ENCODE peak calls at places on chromosomes 13 and 19, in six cellular contexts. C, O, B, Y, M and V are unnamed samples.

GRCh38 chr13:98778749-98779148 is 26.3 kb upstream of the SLC15A1 start:
- DNase-seq in C (no peak), O (no peak), B (no peak), Y (no peak), M (no peak), V (no peak)

GRCh38 chr13:81639984-81640582 is 1299.2 kb upstream of the SPRY2 start:
- DNase-seq in C (peak), O (peak), B (peak), Y (no peak), M (no peak), V (peak)

GRCh38 chr13:111663505-111663904 is 343.1 kb downstream of the TEX29 start:
- DNase-seq in C (no peak), O (no peak), B (no peak), Y (no peak), M (no peak), V (no peak)

GRCh38 chr13:79405831-79406596 is at the start of gene RBM26:
- DNase-seq in C (peak), O (peak), B (peak), Y (peak), M (peak), V (peak)

GRCh38 chr13:110640591-110641029 is 25.3 kb downstream of the NAXD start:
- DNase-seq in C (no peak), O (no peak), B (no peak), Y (no peak), M (no peak), V (peak)

GRCh38 chr19:2982983-2983350 is 5.6 kb downstream of the TLE6 start:
- DNase-seq in C (no peak), O (no peak), B (no peak), Y (no peak), M (no peak), V (peak)

GRCh38 chr13:41966671-41967070 is 5.8 kb upstream of the VWA8 start:
- DNase-seq in C (no peak), O (no peak), B (no peak), Y (no peak), M (no peak), V (no peak)

GRCh38 chr13:73278186-73278585 is 219.4 kb downstream of the KLF5 start:
- DNase-seq in C (no peak), O (no peak), B (no peak), Y (no peak), M (no peak), V (no peak)

GRCh38 chr13:27131202-27131623 is 40.4 kb downstream of the USP12 start:
- DNase-seq in C (no peak), O (peak), B (no peak), Y (peak), M (no peak), V (no peak)

GRCh38 chr13:64675256-64675892 is 2554.8 kb downstream of the PCDH9 start:
- DNase-seq in C (peak), O (no peak), B (no peak), Y (no peak), M (no peak), V (no peak)

GRCh38 chr19:46821512-46822359 is 28.9 kb downstream of the AP2S1 start:
- DNase-seq in C (no peak), O (no peak), B (peak), Y (no peak), M (no peak), V (no peak)

GRCh38 chr19:43777163-43777700 is 3.5 kb downstream of the KCNN4 start:
- DNase-seq in C (no peak), O (peak), B (peak), Y (no peak), M (no peak), V (peak)

GRCh38 chr13:33206425-33206824 is 79.1 kb downstream of the STARD13 start:
- DNase-seq in C (no peak), O (no peak), B (no peak), Y (no peak), M (no peak), V (no peak)

GRCh38 chr19:55619264-55619663 is 5.1 kb downstream of the ZNF784 start:
- DNase-seq in C (no peak), O (no peak), B (peak), Y (no peak), M (no peak), V (no peak)

GRCh38 chr13:47256618-47257017 is 359.8 kb upstream of the HTR2A start:
- DNase-seq in C (no peak), O (no peak), B (no peak), Y (no peak), M (no peak), V (no peak)

GRCh38 chr13:26503826-26504594 is 53.5 kb upstream of the WASF3 start:
- DNase-seq in C (no peak), O (no peak), B (no peak), Y (no peak), M (no peak), V (no peak)

GRCh38 chr19:7787141-7787540 is 24.1 kb downstream of the CLEC4M start:
- DNase-seq in C (no peak), O (no peak), B (no peak), Y (no peak), M (no peak), V (no peak)

GRCh38 chr13:44116562-44117315 is 237.0 kb downstream of the LACC1 start:
- DNase-seq in C (no peak), O (no peak), B (peak), Y (no peak), M (no peak), V (no peak)

GRCh38 chr13:50616101-50616500 is 227.4 kb downstream of the DLEU7 start:
- DNase-seq in C (no peak), O (no peak), B (no peak), Y (no peak), M (no peak), V (no peak)

GRCh38 chr13:96091164-96091931 is 1.4 kb downstream of the HS6ST3 start:
- DNase-seq in C (no peak), O (no peak), B (no peak), Y (no peak), M (no peak), V (peak)

GRCh38 chr13:20814224-20814910 is 40.6 kb upstream of the EEF1AKMT1 start:
- DNase-seq in C (no peak), O (no peak), B (no peak), Y (no peak), M (no peak), V (peak)

GRCh38 chr19:33280351-33280921 is 21.9 kb downstream of the CEBPA start:
- DNase-seq in C (no peak), O (no peak), B (peak), Y (peak), M (no peak), V (no peak)

GRCh38 chr19:11578342-11579142 is 1.1 kb upstream of the ACP5 start:
- DNase-seq in C (peak), O (peak), B (peak), Y (no peak), M (no peak), V (peak)

GRCh38 chr13:42041684-42042035 is 6.8 kb upstream of the DGKH start:
- DNase-seq in C (no peak), O (peak), B (peak), Y (peak), M (no peak), V (peak)

GRCh38 chr19:39941151-39941550 is 6.7 kb upstream of the FCGBP start:
- DNase-seq in C (no peak), O (no peak), B (no peak), Y (no peak), M (no peak), V (no peak)

GRCh38 chr13:95492044-95492801 is 60.3 kb upstream of the CLDN10 start:
- DNase-seq in C (no peak), O (no peak), B (no peak), Y (no peak), M (no peak), V (no peak)

GRCh38 chr13:38228322-38228721 is 121.3 kb upstream of the UFM1 start:
- DNase-seq in C (no peak), O (no peak), B (no peak), Y (no peak), M (no peak), V (no peak)

DNA sequence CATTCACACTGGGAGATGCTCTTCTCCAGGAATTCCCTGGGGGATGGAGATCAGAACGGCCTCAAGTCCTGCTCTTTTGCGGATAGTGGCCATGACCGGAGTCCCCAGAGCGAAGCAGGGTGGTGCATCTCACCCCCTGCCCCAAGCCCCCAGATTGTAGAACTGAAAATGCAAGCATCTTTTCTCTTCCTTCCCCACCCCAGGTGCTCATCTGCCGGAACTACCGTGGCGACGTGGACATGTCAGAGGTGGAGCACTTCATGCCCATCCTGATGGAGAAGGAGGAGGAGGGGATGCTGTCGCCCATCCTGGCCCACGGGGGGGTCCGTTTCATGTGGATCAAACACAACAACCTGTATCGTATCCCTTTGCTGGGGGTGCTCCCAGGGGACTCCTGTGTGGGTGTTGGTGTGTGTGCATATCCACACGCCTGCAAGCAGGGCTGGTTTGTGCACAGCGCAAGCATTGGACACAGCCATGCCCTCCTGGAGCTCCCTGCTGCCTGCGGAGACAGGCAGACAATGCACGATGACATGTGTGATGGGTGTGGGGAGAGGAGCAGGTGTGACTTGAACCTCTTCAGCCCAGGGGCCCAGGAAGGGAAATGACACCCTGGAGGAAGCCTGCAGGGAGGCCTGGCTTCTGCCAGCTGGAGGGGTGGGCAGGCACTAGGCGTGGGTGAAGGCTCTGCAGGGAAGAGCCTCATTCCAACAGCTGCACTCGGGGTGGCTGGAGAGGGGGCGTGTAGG is 5.7 kb downstream of the AP1M1 start:
- DNase-seq in C (no peak), O (no peak), B (no peak), Y (no peak), M (no peak), V (no peak)
- TF ChIP-seq GABPA in C (no peak), O (no peak), B (no peak), Y (no peak), M (no peak), V (no peak)

DNA sequence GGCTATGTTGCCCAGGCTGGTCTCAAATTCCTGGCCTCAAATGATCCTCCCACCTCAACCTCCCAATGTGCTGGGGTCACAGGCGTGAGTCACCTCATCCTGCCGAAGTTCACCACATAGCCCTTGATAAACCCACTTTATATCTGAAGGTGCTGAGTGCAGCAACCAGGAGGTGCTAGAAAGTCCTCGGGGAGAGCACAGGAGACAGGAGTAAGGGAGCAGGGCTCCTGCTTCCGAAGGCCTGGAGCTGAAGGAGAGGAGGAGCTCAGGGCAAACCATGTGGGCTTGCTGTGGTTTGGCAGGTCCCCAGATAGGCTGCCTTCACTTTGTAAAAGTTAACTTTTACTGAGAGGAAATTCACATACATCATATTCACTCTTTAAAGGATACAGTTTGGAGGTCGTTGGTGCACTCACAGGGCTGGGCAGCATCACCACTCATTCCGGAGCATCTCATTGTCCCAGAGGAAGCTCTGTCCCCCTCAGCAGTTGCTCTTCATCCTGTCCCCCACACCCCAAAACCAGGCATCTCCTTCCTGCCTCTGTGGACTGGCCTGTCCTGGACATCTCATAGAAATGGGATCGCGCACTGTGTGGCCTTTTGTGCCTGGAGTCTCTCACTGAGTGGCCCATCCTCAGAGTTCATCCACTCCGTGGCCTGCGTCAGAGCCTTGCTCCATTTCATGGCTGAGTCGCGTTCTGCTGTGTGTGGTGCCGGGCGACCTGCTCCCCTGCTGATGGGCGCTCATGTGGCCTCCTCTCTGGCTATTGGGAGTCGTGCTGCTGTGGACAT is 49.5 kb downstream of the KDM4B start:
- DNase-seq in C (no peak), O (no peak), B (no peak), Y (no peak), M (no peak), V (no peak)
- TF ChIP-seq GABPA in C (no peak), O (no peak), B (no peak), Y (no peak), M (no peak), V (no peak)

DNA sequence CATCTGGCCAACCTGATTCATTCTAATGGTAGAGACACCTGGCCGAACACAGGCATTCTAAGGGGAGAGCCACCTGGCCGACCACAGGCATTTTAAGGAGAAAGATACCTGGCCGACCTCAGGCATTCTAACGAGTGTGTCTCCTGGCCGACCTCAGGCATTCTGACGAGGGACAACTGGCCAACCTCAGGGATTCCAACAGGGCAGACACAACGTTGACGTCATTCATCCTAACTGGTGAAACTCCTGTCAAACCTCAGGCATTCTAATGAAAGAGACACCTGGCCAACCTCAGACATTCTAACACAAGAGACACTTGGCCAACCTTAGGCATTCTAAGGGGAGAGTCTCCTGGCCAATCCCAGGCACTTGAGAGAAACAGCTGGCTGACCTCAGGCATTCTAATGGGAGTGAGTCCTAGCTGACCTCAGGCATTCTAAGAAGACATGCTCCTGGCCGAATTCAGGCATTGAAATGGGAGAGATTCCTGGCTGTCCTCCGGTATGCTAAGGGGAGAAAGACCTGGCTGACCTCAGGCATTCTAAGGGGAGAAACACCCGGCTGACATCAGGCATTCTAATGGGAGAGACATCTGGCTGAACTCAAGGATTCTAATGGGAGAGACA is 1352.5 kb downstream of the UQCRFS1 start:
- DNase-seq in C (no peak), O (no peak), B (no peak), Y (no peak), M (no peak), V (no peak)
- TF ChIP-seq GABPA in C (no peak), O (no peak), B (no peak), Y (no peak), M (no peak), V (no peak)

GRCh38 chr13:113152894-113153809 is 5.3 kb upstream of the PROZ start:
- DNase-seq in C (peak), O (peak), B (peak), Y (no peak), M (no peak), V (peak)
- TF ChIP-seq GABPA in C (no peak), O (no peak), B (no peak), Y (no peak), M (no peak), V (no peak)

DNA sequence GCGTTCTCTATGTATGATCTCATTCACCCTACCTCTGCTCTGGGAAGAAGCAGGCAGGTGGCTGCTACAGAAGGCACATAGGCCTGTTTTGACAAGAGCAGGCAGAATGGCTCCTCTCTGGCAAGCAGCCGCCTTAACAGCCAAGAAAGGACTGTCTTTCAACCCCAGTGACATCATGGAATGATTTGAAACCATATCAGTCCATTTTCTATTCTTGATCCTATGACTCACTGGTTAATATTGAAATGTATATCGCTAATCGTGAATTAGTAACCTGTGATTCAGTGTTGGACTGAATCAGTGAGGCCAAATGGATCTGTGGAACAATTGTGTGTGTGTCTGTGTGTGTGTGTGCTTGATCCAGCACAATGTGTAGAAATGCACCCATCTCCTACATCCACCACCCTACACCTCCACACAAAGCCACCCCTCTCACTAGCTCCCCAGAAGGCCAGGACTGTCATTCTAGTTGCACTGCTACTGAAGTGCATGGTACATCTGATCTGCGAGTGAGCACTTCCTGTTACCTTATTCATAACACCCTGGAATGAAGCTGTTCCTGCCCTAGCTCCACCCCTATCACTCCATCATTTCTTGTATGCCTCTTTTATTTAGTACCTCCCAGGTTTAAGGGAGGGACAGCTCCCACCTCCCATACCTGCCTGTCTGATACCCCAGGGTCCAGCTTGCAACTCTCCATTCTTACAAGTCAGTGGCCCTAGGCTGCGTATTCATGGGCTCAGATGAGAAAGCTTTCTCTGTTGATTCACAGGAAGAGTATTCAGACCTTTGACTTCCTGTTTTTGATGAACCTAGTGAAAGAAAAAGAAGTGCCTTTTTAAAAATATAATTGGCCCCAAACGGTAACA is 460.0 kb downstream of the FOXO1 start:
- DNase-seq in C (no peak), O (no peak), B (peak), Y (peak), M (no peak), V (no peak)
- TF ChIP-seq GABPA in C (no peak), O (no peak), B (peak), Y (no peak), M (no peak), V (no peak)